ENCODE peak calls at places on chromosomes 11 and 22, in six cellular contexts. One of them, this sample, is unnamed.

GRCh38 chr11:27757953-27758352 is 57.7 kb upstream of the BDNF start:
- DNase-seq in SJSA1: peak; percentile 86
- DNase-seq in RWPE1: peak; percentile 17
- DNase-seq in T-cell: no peak
- DNase-seq in NCI-H1105 treated with DMSO at 0.1 percent for 48 hours: no peak
- DNase-seq in uterus: no peak
- DNase-seq in this sample: no peak

GRCh38 chr22:42202048-42202447 is 68.4 kb downstream of the TCF20 start:
- DNase-seq in SJSA1: no peak
- DNase-seq in RWPE1: no peak
- DNase-seq in NCI-H1105 treated with DMSO at 0.1 percent for 48 hours: no peak
- DNase-seq in uterus: no peak
- DNase-seq in T-cell: peak; percentile 14
- DNase-seq in this sample: peak; percentile 15

GRCh38 chr22:35510481-35510934 is 30.1 kb upstream of the RASD2 start:
- DNase-seq in T-cell: no peak
- DNase-seq in NCI-H1105 treated with DMSO at 0.1 percent for 48 hours: no peak
- DNase-seq in uterus: no peak
- DNase-seq in SJSA1: no peak
- DNase-seq in RWPE1: no peak
- DNase-seq in this sample: no peak

GRCh38 chr11:67024966-67025365 is 2.0 kb downstream of the SYT12 start:
- DNase-seq in NCI-H1105 treated with DMSO at 0.1 percent for 48 hours: no peak
- DNase-seq in T-cell: no peak
- DNase-seq in RWPE1: no peak
- DNase-seq in uterus: no peak
- DNase-seq in SJSA1: no peak
- DNase-seq in this sample: no peak

GRCh38 chr11:44159848-44160721 is 64.6 kb downstream of the EXT2 start:
- DNase-seq in uterus: no peak
- DNase-seq in T-cell: no peak
- DNase-seq in RWPE1: no peak
- DNase-seq in SJSA1: no peak
- DNase-seq in NCI-H1105 treated with DMSO at 0.1 percent for 48 hours: no peak
- DNase-seq in this sample: no peak

GRCh38 chr11:834371-835316 is 1.9 kb downstream of the CD151 start:
- DNase-seq in T-cell: no peak
- DNase-seq in SJSA1: peak; percentile 88
- DNase-seq in NCI-H1105 treated with DMSO at 0.1 percent for 48 hours: no peak
- DNase-seq in RWPE1: peak; percentile 87
- DNase-seq in uterus: peak; percentile 78
- DNase-seq in this sample: no peak

GRCh38 chr22:24323695-24324094 is 53.1 kb downstream of the SPECC1L start:
- DNase-seq in SJSA1: no peak
- DNase-seq in RWPE1: no peak
- DNase-seq in NCI-H1105 treated with DMSO at 0.1 percent for 48 hours: no peak
- DNase-seq in T-cell: no peak
- DNase-seq in uterus: no peak
- DNase-seq in this sample: no peak

GRCh38 chr11:21460082-21460481 is 732.8 kb upstream of the ANO5 start:
- DNase-seq in T-cell: no peak
- DNase-seq in SJSA1: no peak
- DNase-seq in NCI-H1105 treated with DMSO at 0.1 percent for 48 hours: no peak
- DNase-seq in RWPE1: no peak
- DNase-seq in uterus: no peak
- DNase-seq in this sample: no peak

GRCh38 chr11:587978-588380 is 11.7 kb downstream of the PHRF1 start:
- DNase-seq in SJSA1: no peak
- DNase-seq in RWPE1: no peak
- DNase-seq in T-cell: peak; percentile 82
- DNase-seq in uterus: no peak
- DNase-seq in NCI-H1105 treated with DMSO at 0.1 percent for 48 hours: no peak
- DNase-seq in this sample: peak; percentile 66

GRCh38 chr11:135073870-135074269 is 661.8 kb upstream of the B3GAT1 start:
- DNase-seq in NCI-H1105 treated with DMSO at 0.1 percent for 48 hours: no peak
- DNase-seq in SJSA1: no peak
- DNase-seq in T-cell: no peak
- DNase-seq in uterus: no peak
- DNase-seq in RWPE1: no peak
- DNase-seq in this sample: no peak

GRCh38 chr22:22508274-22509176 is at the start of gene ZNF280B:
- DNase-seq in SJSA1: peak; percentile 85
- DNase-seq in T-cell: peak; percentile 80
- DNase-seq in RWPE1: peak; percentile 43
- DNase-seq in NCI-H1105 treated with DMSO at 0.1 percent for 48 hours: peak; percentile 78
- DNase-seq in uterus: peak; percentile 16
- DNase-seq in this sample: peak; percentile 46

GRCh38 chr11:19093976-19094375 is 23.0 kb upstream of the ZDHHC13 start:
- DNase-seq in SJSA1: no peak
- DNase-seq in RWPE1: peak; percentile 42
- DNase-seq in uterus: no peak
- DNase-seq in NCI-H1105 treated with DMSO at 0.1 percent for 48 hours: no peak
- DNase-seq in T-cell: no peak
- DNase-seq in this sample: no peak

GRCh38 chr11:130816516-130816915 is 99.8 kb downstream of the SNX19 start:
- DNase-seq in RWPE1: no peak
- DNase-seq in NCI-H1105 treated with DMSO at 0.1 percent for 48 hours: no peak
- DNase-seq in T-cell: no peak
- DNase-seq in uterus: no peak
- DNase-seq in SJSA1: no peak
- DNase-seq in this sample: no peak

GRCh38 chr11:28089378-28089777 is 18.6 kb downstream of the KIF18A start:
- DNase-seq in RWPE1: no peak
- DNase-seq in NCI-H1105 treated with DMSO at 0.1 percent for 48 hours: no peak
- DNase-seq in SJSA1: no peak
- DNase-seq in T-cell: no peak
- DNase-seq in uterus: no peak
- DNase-seq in this sample: no peak

GRCh38 chr22:49780281-49780991 is 47.2 kb downstream of the BRD1 start:
- DNase-seq in SJSA1: no peak
- DNase-seq in NCI-H1105 treated with DMSO at 0.1 percent for 48 hours: no peak
- DNase-seq in uterus: no peak
- DNase-seq in T-cell: no peak
- DNase-seq in RWPE1: no peak
- DNase-seq in this sample: no peak

GRCh38 chr11:45022294-45023064 is 71.8 kb upstream of the TP53I11 start:
- DNase-seq in SJSA1: no peak
- DNase-seq in T-cell: no peak
- DNase-seq in NCI-H1105 treated with DMSO at 0.1 percent for 48 hours: no peak
- DNase-seq in RWPE1: no peak
- DNase-seq in uterus: no peak
- DNase-seq in this sample: no peak

GRCh38 chr11:64203421-64204079 is 3.0 kb upstream of the FERMT3 start:
- DNase-seq in RWPE1: no peak
- DNase-seq in T-cell: no peak
- DNase-seq in NCI-H1105 treated with DMSO at 0.1 percent for 48 hours: no peak
- DNase-seq in SJSA1: no peak
- DNase-seq in uterus: no peak
- DNase-seq in this sample: no peak